ENCODE peak calls at places on chromosomes 1 and 21, in seven cellular contexts. L is sigmoid colon, M is stomach, V is GM12891, B is adrenal gland, T is IMR-90, W is A549. P is an unnamed sample.

GRCh38 chr1:23745515-23745914 is 2.2 kb downstream of the ELOA start:
- DNase-seq in B (no peak), V (peak; percentile 47), W (peak; percentile 74), L (no peak), T (peak; percentile 62), M (no peak), P (peak; percentile 28)

GRCh38 chr1:227919916-227920315 is 27.8 kb downstream of the WNT9A start:
- DNase-seq in V (no peak), M (no peak), W (no peak), B (no peak), L (no peak), T (no peak), P (no peak)

GRCh38 chr1:59290173-59290954 is 6.5 kb upstream of the FGGY start:
- DNase-seq in B (no peak), T (peak; percentile 52), V (peak; percentile 30), W (peak; percentile 13), M (peak; percentile 57), L (no peak), P (peak; percentile 32)

GRCh38 chr1:222288056-222288455 is 259.8 kb downstream of the HHIPL2 start:
- DNase-seq in T (peak; percentile 45), B (no peak), W (no peak), V (no peak), L (no peak), M (no peak), P (peak; percentile 26)

GRCh38 chr21:32083175-32083574 is 195.7 kb downstream of the MIS18A start:
- DNase-seq in W (no peak), M (no peak), L (no peak), B (no peak), V (no peak), T (peak; percentile 3), P (no peak)

GRCh38 chr1:94753171-94753972 is 66.8 kb upstream of the SLC44A3 start:
- DNase-seq in W (no peak), V (no peak), T (peak; percentile 21), L (peak; percentile 67), M (peak; percentile 48), B (peak; percentile 66), P (no peak)

GRCh38 chr1:109931189-109931672 is 20.6 kb downstream of the CSF1 start:
- DNase-seq in B (peak; percentile 86), T (peak; percentile 77), W (peak; percentile 41), L (peak; percentile 84), M (peak; percentile 90), V (no peak), P (no peak)

GRCh38 chr1:201490708-201491131 is 16.2 kb downstream of the CSRP1 start:
- DNase-seq in V (no peak), T (no peak), W (no peak), M (no peak), B (no peak), L (peak; percentile 73), P (no peak)

GRCh38 chr1:2240251-2241156 is 12.4 kb downstream of the SKI start:
- DNase-seq in T (peak; percentile 29), M (peak; percentile 87), B (peak; percentile 69), W (no peak), V (no peak), L (peak; percentile 90), P (no peak)

GRCh38 chr1:15354580-15354965 is 55.1 kb upstream of the EFHD2 start:
- DNase-seq in V (no peak), M (no peak), B (no peak), T (peak; percentile 78), L (no peak), W (no peak), P (no peak)

GRCh38 chr1:16018308-16018707 is 465 bp upstream of the HSPB7 start:
- DNase-seq in L (no peak), B (no peak), V (no peak), W (no peak), T (no peak), M (no peak), P (no peak)

GRCh38 chr1:25253911-25254310 is 6.7 kb upstream of the RSRP1 start:
- DNase-seq in V (no peak), M (no peak), B (no peak), W (no peak), L (no peak), T (peak; percentile 70), P (no peak)

GRCh38 chr1:163170975-163171676 is 31.6 kb downstream of the RGS5 start:
- DNase-seq in M (no peak), B (no peak), L (no peak), W (peak; percentile 13), V (no peak), T (peak; percentile 47), P (peak; percentile 22)

GRCh38 chr1:19643602-19644419 is at the start of gene NBL1:
- DNase-seq in L (peak; percentile 90), B (no peak), W (peak; percentile 41), V (peak; percentile 67), M (peak; percentile 68), T (peak; percentile 54), P (no peak)
- TF ChIP-seq POLR2A in L (no peak), B (no peak), W (no peak), V (no peak), M (no peak), T (no peak), P (no peak)

GRCh38 chr1:27119270-27119618 is 35.7 kb downstream of the SLC9A1 start:
- DNase-seq in W (no peak), V (no peak), T (no peak), B (no peak), M (no peak), L (peak; percentile 88), P (no peak)
- TF ChIP-seq POLR2A in W (no peak), V (no peak), T (no peak), B (no peak), M (no peak), L (no peak), P (no peak)

GRCh38 chr1:31483012-31483946 is 70.3 kb downstream of the SERINC2 start:
- DNase-seq in B (peak; percentile 34), L (peak; percentile 72), M (peak; percentile 54), W (no peak), T (peak; percentile 96), V (no peak), P (no peak)
- TF ChIP-seq POLR2A in B (no peak), L (no peak), M (no peak), W (no peak), T (no peak), V (no peak), P (no peak)

DNA sequence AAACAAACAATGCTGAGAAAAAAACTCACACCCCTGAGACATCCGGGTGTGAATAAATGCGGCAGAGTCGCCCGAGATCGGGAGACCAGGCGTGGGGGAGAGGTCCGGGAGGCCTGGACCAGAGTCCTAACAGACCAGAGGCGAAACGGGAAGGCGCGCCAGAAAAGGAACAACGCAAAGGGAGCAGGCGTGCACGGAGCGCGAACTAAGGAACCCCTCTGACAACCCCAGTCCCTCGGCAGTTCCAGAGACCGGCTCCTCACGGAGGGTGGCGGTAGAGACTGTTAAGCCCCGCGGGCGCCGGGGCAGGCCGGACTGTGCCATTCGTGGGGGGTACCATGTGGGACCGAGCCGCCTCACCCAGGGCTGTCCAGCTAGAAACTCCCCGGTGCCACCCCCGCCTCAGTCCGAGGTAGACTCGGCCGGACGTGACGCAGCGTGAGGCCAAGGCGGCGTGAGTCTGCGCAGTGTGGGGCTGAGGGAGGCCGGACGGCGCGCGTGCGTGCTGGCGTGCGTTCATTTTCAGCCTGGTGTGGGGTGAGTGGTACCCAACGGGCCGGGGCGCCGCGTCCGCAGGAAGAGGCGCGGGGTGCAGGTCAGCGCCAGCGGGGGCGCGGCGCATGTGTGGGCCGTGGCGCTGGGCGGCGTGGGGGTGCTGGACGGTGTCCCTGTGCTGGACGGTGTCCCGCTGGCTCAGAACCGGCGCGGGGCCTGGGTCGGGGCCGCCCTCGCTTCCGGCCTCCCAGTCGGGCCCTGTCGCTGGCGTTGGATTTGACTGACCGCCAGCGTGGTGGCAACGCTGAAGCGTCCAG is at the start of gene PARK7:
- DNase-seq in V (peak; percentile 94), B (peak; percentile 100), M (peak; percentile 100), W (peak; percentile 91), L (peak; percentile 100), T (peak; percentile 99), P (peak; percentile 86)
- TF ChIP-seq POLR2A in V (peak; percentile 99), B (peak; percentile 98), M (peak; percentile 88), W (peak; percentile 89), L (peak; percentile 92), T (peak; percentile 98), P (peak; percentile 82)

GRCh38 chr1:206736878-206737728 is 33.5 kb upstream of the IL19 start:
- DNase-seq in W (no peak), M (no peak), L (no peak), B (no peak), V (no peak), T (no peak), P (no peak)

GRCh38 chr1:206737729-206738222 is 32.8 kb upstream of the IL19 start:
- DNase-seq in L (no peak), M (no peak), W (no peak), V (no peak), B (no peak), T (no peak), P (no peak)

GRCh38 chr1:206741142-206741701 is 29.4 kb upstream of the IL19 start:
- DNase-seq in T (no peak), V (no peak), L (no peak), W (no peak), M (no peak), B (no peak), P (no peak)

GRCh38 chr1:206738370-206739366 is 31.9 kb upstream of the IL19 start:
- DNase-seq in L (no peak), B (no peak), M (peak; percentile 44), V (no peak), T (peak; percentile 28), W (peak; percentile 53), P (peak; percentile 33)

GRCh38 chr1:206739411-206740076 is 31.0 kb upstream of the IL19 start:
- DNase-seq in B (no peak), W (no peak), T (peak; percentile 33), V (peak; percentile 61), M (no peak), L (no peak), P (no peak)
- TF ChIP-seq POLR2A in B (no peak), W (no peak), T (no peak), V (peak; percentile 46), M (no peak), L (no peak), P (no peak)

GRCh38 chr1:36321119-36321951 is 2.1 kb downstream of the EVA1B start:
- DNase-seq in W (no peak), L (peak; percentile 93), B (peak; percentile 59), M (peak; percentile 60), V (no peak), T (peak; percentile 94), P (no peak)
- TF ChIP-seq POLR2A in W (no peak), L (no peak), B (no peak), M (no peak), V (no peak), T (no peak), P (no peak)

DNA sequence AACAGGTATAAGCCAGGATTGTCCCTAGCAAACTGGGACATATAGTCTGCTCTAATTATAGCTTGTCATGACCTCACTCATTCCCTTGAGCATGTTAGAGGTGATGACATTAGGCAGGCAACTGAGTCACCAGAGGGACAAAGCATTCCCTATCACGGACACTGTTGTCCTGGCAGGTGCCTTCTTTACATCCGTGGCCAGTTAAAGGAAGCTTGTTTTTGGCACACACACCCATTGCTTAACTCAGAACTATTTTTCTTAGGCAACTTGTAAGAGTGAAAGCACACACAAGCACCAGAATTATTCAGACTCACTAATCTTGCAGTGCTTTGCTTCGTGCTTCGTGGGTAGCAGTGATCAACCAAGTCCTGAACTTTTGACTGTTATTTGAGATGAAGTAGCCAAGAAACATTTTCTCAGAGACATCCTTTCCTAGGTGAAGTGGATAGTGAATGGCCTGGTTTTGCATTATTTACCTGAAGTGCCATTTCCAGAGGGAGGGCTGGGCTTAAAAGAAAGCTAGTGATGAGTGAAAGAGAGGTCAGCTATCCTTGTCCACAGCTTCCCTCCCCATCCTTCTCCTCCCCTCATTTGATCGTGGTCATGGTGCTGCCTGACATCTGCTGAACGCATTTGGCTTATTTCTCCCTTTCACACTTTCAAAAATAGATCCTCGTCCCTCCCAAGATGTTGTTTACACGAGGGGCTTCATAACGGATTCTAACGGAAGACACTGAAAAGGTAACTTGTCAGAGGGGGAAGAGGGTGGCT is 65.9 kb downstream of the PRRX1 start:
- DNase-seq in T (peak; percentile 66), V (no peak), M (no peak), W (no peak), B (no peak), L (no peak), P (no peak)
- TF ChIP-seq POLR2A in T (no peak), V (no peak), M (no peak), W (no peak), B (no peak), L (no peak), P (no peak)

P was measured in H54.